ENCODE peak calls at places on chromosome 21, in eight cellular contexts. X is right lobe of liver, A is Panc1, T is heart right ventricle, N is upper lobe of right lung, E is left ventricle myocardium superior, Z is sciatic nerve, P is psoas muscle. K is an unnamed sample.

GRCh38 chr21:42189860-42190491 is 29.0 kb upstream of the ABCG1 start:
- ATAC-seq in E (no peak), T (no peak), A (no peak), P (no peak), N (no peak), Z (no peak), X (no peak), K (no peak)

GRCh38 chr21:46035809-46036695 is 54.5 kb downstream of the COL6A1 start:
- ATAC-seq in N (peak; percentile 48), T (peak; percentile 71), Z (peak; percentile 63), P (peak; percentile 36), A (no peak), X (peak; percentile 56), E (peak; percentile 77), K (peak; percentile 25)

GRCh38 chr21:17622018-17622417 is 9.3 kb upstream of the BTG3 start:
- ATAC-seq in Z (no peak), E (no peak), X (no peak), P (no peak), T (no peak), N (no peak), A (no peak), K (no peak)

GRCh38 chr21:36860736-36861594 is 105.5 kb downstream of the HLCS start:
- ATAC-seq in P (no peak), Z (no peak), T (no peak), A (peak; percentile 85), E (no peak), X (peak; percentile 64), N (no peak), K (no peak)

GRCh38 chr21:35208810-35209517 is 159.9 kb upstream of the RUNX1 start:
- ATAC-seq in X (no peak), P (peak; percentile 70), E (peak; percentile 54), A (no peak), N (no peak), Z (no peak), T (peak; percentile 69), K (no peak)

GRCh38 chr21:36820176-36821031 is 121.5 kb downstream of the SIM2 start:
- ATAC-seq in T (no peak), A (no peak), P (no peak), X (peak; percentile 33), N (peak; percentile 25), Z (no peak), E (no peak), K (no peak)

GRCh38 chr21:42991992-42992740 is 17.8 kb downstream of the PKNOX1 start:
- ATAC-seq in E (peak; percentile 94), N (peak; percentile 62), Z (peak; percentile 60), P (peak; percentile 65), X (peak; percentile 45), T (peak; percentile 94), A (peak; percentile 57), K (peak; percentile 73)

GRCh38 chr21:41560701-41561158 is 52.8 kb upstream of the TMPRSS2 start:
- ATAC-seq in A (no peak), P (no peak), Z (no peak), E (no peak), T (no peak), X (no peak), N (peak; percentile 10), K (no peak)

GRCh38 chr21:43343992-43344886 is 82.7 kb downstream of the SIK1 start:
- ATAC-seq in Z (no peak), N (peak; percentile 66), P (no peak), T (no peak), E (no peak), X (no peak), A (peak; percentile 58), K (no peak)

GRCh38 chr21:33208534-33208933 is 21.2 kb upstream of the IFNAR2 start:
- ATAC-seq in N (no peak), X (no peak), E (no peak), T (no peak), Z (no peak), P (no peak), A (no peak), K (no peak)

GRCh38 chr21:29192999-29193563 is 62.6 kb downstream of the MAP3K7CL start:
- ATAC-seq in Z (no peak), N (no peak), T (peak; percentile 20), A (no peak), X (no peak), E (peak; percentile 57), P (no peak), K (no peak)

GRCh38 chr21:46096997-46097825 is 701 bp upstream of the COL6A2 start:
- ATAC-seq in N (no peak), X (no peak), A (no peak), E (peak; percentile 6), Z (peak; percentile 13), T (peak; percentile 36), P (no peak), K (peak; percentile 50)

GRCh38 chr21:41961282-41961701 is 7.5 kb upstream of the C2CD2 start:
- ATAC-seq in N (no peak), P (no peak), A (no peak), X (no peak), E (no peak), Z (no peak), T (no peak), K (no peak)

GRCh38 chr21:38459490-38459889 is 38.8 kb downstream of the ERG start:
- ATAC-seq in E (no peak), X (no peak), T (no peak), A (no peak), N (no peak), P (no peak), Z (no peak), K (no peak)

GRCh38 chr21:14495075-14495474 is 51.0 kb downstream of the SAMSN1 start:
- ATAC-seq in X (no peak), N (no peak), Z (no peak), P (no peak), A (no peak), T (no peak), E (no peak), K (no peak)

GRCh38 chr21:40938078-40938477 is 91.1 kb upstream of the DSCAM start:
- ATAC-seq in N (no peak), P (no peak), Z (no peak), X (no peak), E (peak; percentile 86), T (peak; percentile 72), A (no peak), K (no peak)

GRCh38 chr21:42534361-42534900 is 20.8 kb downstream of the SLC37A1 start:
- ATAC-seq in Z (peak; percentile 67), T (peak; percentile 23), A (no peak), X (no peak), N (peak; percentile 69), E (peak; percentile 37), P (no peak), K (peak; percentile 59)

GRCh38 chr21:38930838-38931237 is 125.1 kb downstream of the ETS2 start:
- ATAC-seq in N (peak; percentile 83), P (no peak), E (peak; percentile 70), Z (peak; percentile 85), A (no peak), T (peak; percentile 78), X (peak; percentile 64), K (no peak)

GRCh38 chr21:38261851-38262250 is 5.1 kb downstream of the KCNJ15 start:
- ATAC-seq in T (no peak), X (no peak), N (no peak), E (no peak), Z (no peak), A (no peak), P (no peak), K (no peak)

GRCh38 chr21:35868005-35868868 is 192.1 kb downstream of the SETD4 start:
- ATAC-seq in E (peak; percentile 43), N (no peak), A (no peak), X (no peak), Z (peak; percentile 51), P (no peak), T (peak; percentile 63), K (no peak)

GRCh38 chr21:43597052-43597451 is 62.2 kb downstream of the HSF2BP start:
- ATAC-seq in X (no peak), Z (no peak), P (no peak), A (peak; percentile 77), N (no peak), E (no peak), T (no peak), K (no peak)

GRCh38 chr21:17783816-17784598 is 35.1 kb downstream of the C21orf91 start:
- ATAC-seq in E (no peak), X (peak; percentile 47), A (no peak), T (no peak), Z (peak; percentile 22), N (peak; percentile 72), P (no peak), K (peak; percentile 86)

GRCh38 chr21:46604975-46605758 is at the start of gene S100B:
- ATAC-seq in P (no peak), E (peak; percentile 66), X (peak; percentile 31), A (no peak), Z (peak; percentile 95), T (peak; percentile 76), N (peak; percentile 34), K (no peak)

GRCh38 chr21:42681296-42682206 is 28.1 kb downstream of the PDE9A start:
- ATAC-seq in Z (no peak), A (no peak), X (no peak), E (no peak), N (no peak), P (no peak), T (no peak), K (no peak)

GRCh38 chr21:44982558-44983244 is 42.9 kb downstream of the SLX9 start:
- ATAC-seq in Z (no peak), E (peak; percentile 54), T (peak; percentile 68), P (no peak), X (peak; percentile 40), N (peak; percentile 63), A (peak; percentile 42), K (no peak)

GRCh38 chr21:41500354-41500753 is 7.6 kb downstream of the TMPRSS2 start:
- ATAC-seq in X (peak; percentile 11), P (no peak), E (no peak), A (no peak), N (no peak), Z (no peak), T (no peak), K (no peak)

GRCh38 chr21:42735944-42736343 is 82.5 kb downstream of the PDE9A start:
- ATAC-seq in P (no peak), N (peak; percentile 25), Z (no peak), A (no peak), T (no peak), E (no peak), X (no peak), K (no peak)

GRCh38 chr21:33552093-33552998 is 9.5 kb downstream of the SON start:
- ATAC-seq in X (peak; percentile 26), T (peak; percentile 23), P (no peak), Z (peak; percentile 31), A (peak; percentile 17), N (peak; percentile 23), E (peak; percentile 25), K (no peak)

GRCh38 chr21:17612023-17612564 is 607 bp downstream of the BTG3 start:
- ATAC-seq in E (peak; percentile 19), Z (peak; percentile 36), T (peak; percentile 11), A (peak; percentile 39), X (peak; percentile 49), P (peak; percentile 23), N (peak; percentile 62), K (peak; percentile 2)

GRCh38 chr21:39196310-39196709 is 13.1 kb upstream of the PSMG1 start:
- ATAC-seq in N (no peak), Z (no peak), T (no peak), A (no peak), E (no peak), P (no peak), X (no peak), K (no peak)

K was measured in stimulated activated memory B cell treated with anti-CD40 and anti-IgM and Interleukin-4, amounts not matched to agents 10 μg/mL and 1 μg/mL and 100 μg/mL, for 72 hours.